ENCODE peak calls at places on chromosomes 5 and 9, in six cellular contexts. Z is foreskin keratinocyte, P is HCT116, R is GM23338, D is PC-3, A is neuronal stem cell. Y is an unnamed sample.

GRCh38 chr5:143679777-143680176 is 132.2 kb upstream of the HMHB1 start:
- DNase-seq in Z (peak; percentile 19), P (no peak), R (no peak), D (peak; percentile 80), A (no peak), Y (no peak)

GRCh38 chr9:4335631-4336030 is 35.8 kb upstream of the GLIS3 start:
- DNase-seq in Z (no peak), P (no peak), R (no peak), D (no peak), A (no peak), Y (no peak)

GRCh38 chr5:149420509-149421371 is 41.6 kb upstream of the IL17B start:
- DNase-seq in Z (no peak), P (no peak), R (no peak), D (no peak), A (no peak), Y (no peak)

GRCh38 chr9:19162956-19163355 is 35.7 kb upstream of the PLIN2 start:
- DNase-seq in Z (peak; percentile 66), P (no peak), R (no peak), D (no peak), A (no peak), Y (peak; percentile 52)

GRCh38 chr5:31935702-31936347 is 238.3 kb downstream of the GOLPH3 start:
- DNase-seq in Z (peak; percentile 60), P (no peak), R (no peak), D (no peak), A (no peak), Y (no peak)

GRCh38 chr9:84668204-84669007 is 1.1 kb upstream of the NTRK2 start:
- DNase-seq in Z (peak; percentile 68), P (peak; percentile 10), R (peak; percentile 88), D (peak; percentile 33), A (peak; percentile 82), Y (no peak)

GRCh38 chr5:142977363-142978051 is 207.3 kb downstream of the ARHGAP26 start:
- DNase-seq in Z (peak; percentile 89), P (no peak), R (no peak), D (peak; percentile 71), A (no peak), Y (no peak)

GRCh38 chr5:119876522-119876921 is 247.2 kb downstream of the FAM170A start:
- DNase-seq in Z (no peak), P (no peak), R (no peak), D (peak; percentile 54), A (no peak), Y (no peak)

GRCh38 chr9:123395276-123396006 is 39.4 kb downstream of the CRB2 start:
- DNase-seq in Z (no peak), P (no peak), R (no peak), D (no peak), A (no peak), Y (no peak)

GRCh38 chr9:75039006-75039405 is 10.9 kb upstream of the CARNMT1 start:
- DNase-seq in Z (peak; percentile 44), P (no peak), R (no peak), D (peak; percentile 39), A (no peak), Y (no peak)

GRCh38 chr9:27625751-27626628 is 52.7 kb upstream of the C9orf72 start:
- DNase-seq in Z (peak; percentile 78), P (no peak), R (no peak), D (peak; percentile 83), A (no peak), Y (peak; percentile 43)

GRCh38 chr5:130720355-130720754 is 444.7 kb downstream of the HINT1 start:
- DNase-seq in Z (peak; percentile 70), P (peak; percentile 45), R (peak; percentile 81), D (peak; percentile 85), A (peak; percentile 53), Y (no peak)

GRCh38 chr5:149043641-149044040 is 19.2 kb downstream of the SH3TC2 start:
- DNase-seq in Z (no peak), P (no peak), R (no peak), D (no peak), A (no peak), Y (no peak)

GRCh38 chr5:78157001-78157400 is 137.5 kb downstream of the AP3B1 start:
- DNase-seq in Z (no peak), P (no peak), R (peak; percentile 8), D (no peak), A (no peak), Y (no peak)

GRCh38 chr5:168023190-168023589 is 268.3 kb upstream of the WWC1 start:
- DNase-seq in Z (no peak), P (no peak), R (no peak), D (no peak), A (no peak), Y (no peak)

GRCh38 chr9:129812385-129812784 is 9.4 kb downstream of the TOR1B start:
- DNase-seq in Z (no peak), P (no peak), R (no peak), D (no peak), A (no peak), Y (no peak)

GRCh38 chr5:114658179-114658578 is 296.3 kb downstream of the KCNN2 start:
- DNase-seq in Z (no peak), P (no peak), R (no peak), D (no peak), A (no peak), Y (no peak)

GRCh38 chr9:74125916-74126315 is 371.2 kb upstream of the RORB start:
- DNase-seq in Z (no peak), P (no peak), R (no peak), D (no peak), A (peak; percentile 18), Y (no peak)

GRCh38 chr9:91359734-91360470 is 1.8 kb downstream of the AUH start:
- DNase-seq in Z (peak; percentile 10), P (no peak), R (no peak), D (peak; percentile 14), A (no peak), Y (no peak)

GRCh38 chr9:91364005-91364404 is 2.3 kb upstream of the AUH start:
- DNase-seq in Z (no peak), P (no peak), R (no peak), D (no peak), A (no peak), Y (no peak)

GRCh38 chr9:91361294-91362201 is at the start of gene AUH:
- DNase-seq in Z (peak; percentile 44), P (peak; percentile 40), R (peak; percentile 89), D (peak; percentile 71), A (peak; percentile 75), Y (no peak)

GRCh38 chr9:91360551-91361293 is 996 bp downstream of the AUH start:
- DNase-seq in Z (no peak), P (no peak), R (peak; percentile 85), D (no peak), A (peak; percentile 15), Y (no peak)

GRCh38 chr9:91362212-91362611 is 494 bp upstream of the AUH start:
- DNase-seq in Z (no peak), P (no peak), R (no peak), D (no peak), A (no peak), Y (no peak)
- H3K27ac ChIP-seq in Z (no peak overlapping the region), P (no peak overlapping the region), R (no peak overlapping the region), D (no peak overlapping the region), A (no peak overlapping the region), Y (no peak overlapping the region)

DNA sequence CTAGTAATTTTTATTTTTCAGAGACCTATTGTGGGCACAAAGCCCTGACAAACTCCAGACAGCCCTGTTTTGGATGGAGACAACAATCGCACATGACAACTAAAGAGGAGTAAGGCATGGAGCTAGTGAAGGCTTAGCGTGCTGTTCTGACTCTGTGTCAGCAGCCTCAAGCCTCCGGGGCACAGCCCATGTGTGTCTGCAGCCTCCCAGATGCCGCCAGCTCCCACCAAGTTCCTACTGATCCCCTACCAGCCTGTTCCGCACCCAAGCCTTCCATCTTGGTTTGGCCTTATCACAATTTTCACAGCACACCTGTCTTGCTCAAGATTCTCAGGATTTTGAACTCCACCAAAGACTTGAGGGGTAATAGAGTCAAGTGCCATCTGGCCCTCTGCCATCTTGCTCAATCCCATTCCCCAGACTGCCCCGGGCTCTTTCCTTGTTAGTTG is 70.3 kb upstream of the SH3PXD2B start:
- DNase-seq in Z (no peak), P (no peak), R (no peak), D (no peak), A (no peak), Y (no peak)
- H3K27ac ChIP-seq in Z (no peak overlapping the region), P (no peak overlapping the region), R (no peak overlapping the region), D (no peak overlapping the region), A (no peak overlapping the region), Y (no peak overlapping the region)

GRCh38 chr5:141523991-141524390 is 35.1 kb downstream of the PCDHGC5 start:
- DNase-seq in Z (no peak), P (no peak), R (no peak), D (no peak), A (no peak), Y (no peak)

GRCh38 chr5:141519605-141520288 is 30.9 kb downstream of the PCDHGC5 start:
- DNase-seq in Z (no peak), P (no peak), R (no peak), D (no peak), A (no peak), Y (no peak)

GRCh38 chr5:141521244-141521781 is 32.4 kb downstream of the PCDHGC5 start:
- DNase-seq in Z (peak; percentile 100), P (peak; percentile 98), R (no peak), D (peak; percentile 94), A (peak; percentile 83), Y (peak; percentile 98)

GRCh38 chr5:141524604-141525597 is 36.0 kb downstream of the PCDHGC5 start:
- DNase-seq in Z (peak; percentile 76), P (peak; percentile 88), R (peak; percentile 100), D (peak; percentile 88), A (peak; percentile 98), Y (no peak)

DNA sequence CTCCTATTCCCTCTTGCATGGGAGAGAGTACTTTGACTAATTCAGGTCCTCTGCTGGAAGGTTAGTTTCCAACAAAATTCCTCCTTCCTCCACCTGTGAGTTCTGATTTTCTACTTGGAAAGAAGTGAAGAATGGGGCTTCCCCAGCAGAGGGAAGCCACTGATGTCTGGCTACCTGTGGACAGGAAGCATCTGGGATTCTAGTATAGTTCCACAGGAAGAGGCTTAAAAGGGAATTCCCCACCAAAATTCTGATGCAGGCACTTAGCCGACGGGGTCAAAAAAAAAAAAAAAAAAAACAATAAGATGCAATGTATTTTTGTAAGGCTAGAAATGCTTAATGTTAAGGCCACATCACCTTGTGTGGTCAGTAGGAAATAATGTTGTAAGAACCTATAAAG is 33.4 kb downstream of the PCDHGC5 start:
- DNase-seq in Z (no peak), P (no peak), R (no peak), D (no peak), A (no peak), Y (no peak)
- H3K27ac ChIP-seq in Z (peak overlapping the region; percentile 98), P (peak overlapping the region; percentile 80), R (no peak overlapping the region), D (peak overlapping the region; percentile 100), A (peak overlapping the region; percentile 98), Y (peak overlapping the region; percentile 97)

DNA sequence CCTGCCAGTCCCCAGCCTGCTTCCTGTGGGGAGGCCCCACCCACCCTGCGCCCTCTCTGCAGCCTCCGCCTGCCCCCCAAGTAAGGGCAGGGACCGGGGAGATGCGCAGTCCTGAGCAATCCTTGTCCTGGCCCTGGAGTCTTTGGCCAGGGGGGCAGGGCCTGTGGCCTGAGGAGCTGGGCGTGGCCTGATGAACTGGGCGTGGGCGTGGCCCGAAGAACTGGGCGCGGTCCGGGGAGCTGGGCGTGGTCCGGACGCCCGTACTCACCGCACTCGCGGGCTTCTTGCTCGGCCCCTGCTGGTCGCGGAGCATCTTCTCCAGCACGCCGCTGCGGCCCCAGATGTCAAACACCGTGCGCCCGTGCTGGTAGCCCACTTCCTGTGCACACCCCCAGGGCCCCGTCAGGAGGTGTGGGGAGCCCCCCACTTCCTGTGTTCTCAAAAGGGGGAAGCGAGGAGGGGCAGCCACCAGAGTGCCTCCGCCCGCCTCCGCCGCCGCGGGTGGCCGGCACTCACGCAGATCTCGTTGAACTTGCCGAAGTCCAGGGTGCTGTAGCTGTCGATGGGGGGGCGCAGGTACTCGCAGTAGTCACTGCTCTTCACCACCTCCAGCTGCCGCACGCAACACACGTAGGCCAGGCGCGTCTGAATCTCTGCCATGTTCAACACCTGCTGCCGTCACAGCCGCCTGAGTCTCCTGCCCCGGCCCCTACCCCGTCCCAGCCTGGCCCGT is 2.7 kb upstream of the NSMF start:
- DNase-seq in Z (no peak), P (peak; percentile 78), R (peak; percentile 92), D (no peak), A (no peak), Y (no peak)
- H3K27ac ChIP-seq in Z (no peak overlapping the region), P (no peak overlapping the region), R (no peak overlapping the region), D (no peak overlapping the region), A (no peak overlapping the region), Y (no peak overlapping the region)